ENCODE peak calls at places on chromosome 12, in five cellular contexts. X is SW480, J is NCI-H774, Z is endothelial cell, A is C1 segment of cervical spinal cord. M is an unnamed sample.

GRCh38 chr12:94145231-94145979 is 3.0 kb upstream of the PLXNC1 start:
- DNase-seq in X (peak; percentile 5), J (no peak), Z (no peak), A (no peak), M (peak; percentile 43)

GRCh38 chr12:58537278-58537677 is 383.0 kb downstream of the LRIG3 start:
- DNase-seq in X (no peak), J (no peak), Z (no peak), A (no peak), M (peak; percentile 61)

GRCh38 chr12:48000878-48001321 is 3.4 kb downstream of the COL2A1 start:
- DNase-seq in X (peak; percentile 83), J (no peak), Z (no peak), A (no peak), M (peak; percentile 63)

GRCh38 chr12:67519824-67520433 is 128.6 kb upstream of the DYRK2 start:
- DNase-seq in X (no peak), J (no peak), Z (no peak), A (no peak), M (no peak)

GRCh38 chr12:131571827-131572226 is 139.1 kb upstream of the SFSWAP start:
- DNase-seq in X (no peak), J (no peak), Z (no peak), A (no peak), M (no peak)

GRCh38 chr12:104285740-104286537 is 17.6 kb upstream of the EID3 start:
- DNase-seq in X (peak; percentile 54), J (peak; percentile 52), Z (no peak), A (no peak), M (no peak)

GRCh38 chr12:63144556-63144955 is 6.4 kb downstream of the AVPR1A start:
- DNase-seq in X (no peak), J (no peak), Z (no peak), A (no peak), M (no peak)

GRCh38 chr12:68613209-68613904 is 2.7 kb downstream of the RAP1B start:
- DNase-seq in X (no peak), J (no peak), Z (no peak), A (no peak), M (no peak)

GRCh38 chr12:92486443-92487137 is 216.2 kb upstream of the PLEKHG7 start:
- DNase-seq in X (no peak), J (no peak), Z (no peak), A (no peak), M (no peak)

GRCh38 chr12:26748741-26749431 is 84.1 kb downstream of the ITPR2 start:
- DNase-seq in X (no peak), J (no peak), Z (no peak), A (no peak), M (peak; percentile 26)